ENCODE peak calls at places on chromosomes 2 and 18, in six cellular contexts. One of them, this sample, is unnamed.

GRCh38 chr2:74741076-74741460 is 87.0 kb downstream of the SEMA4F start:
- DNase-seq in CD8-positive, alpha-beta T cell: no peak
- DNase-seq in endothelial cell: no peak
- DNase-seq in stimulated activated CD8-positive, alpha-beta memory T cell treated with anti-CD3 and anti-CD28 coated beads, Interleukin-15, amount 100 ng/mL, for 4 hours: no peak
- DNase-seq in GM12865: no peak
- DNase-seq in EL: no peak
- DNase-seq in this sample: no peak

GRCh38 chr2:7672685-7673071 is 755.5 kb downstream of the RNF144A start:
- DNase-seq in EL: no peak
- DNase-seq in stimulated activated CD8-positive, alpha-beta memory T cell treated with anti-CD3 and anti-CD28 coated beads, Interleukin-15, amount 100 ng/mL, for 4 hours: no peak
- DNase-seq in endothelial cell: no peak
- DNase-seq in CD8-positive, alpha-beta T cell: no peak
- DNase-seq in GM12865: no peak
- DNase-seq in this sample: no peak

GRCh38 chr18:7844418-7844817 is 277.3 kb downstream of the PTPRM start:
- DNase-seq in GM12865: no peak
- DNase-seq in CD8-positive, alpha-beta T cell: no peak
- DNase-seq in EL: peak; percentile 36
- DNase-seq in stimulated activated CD8-positive, alpha-beta memory T cell treated with anti-CD3 and anti-CD28 coated beads, Interleukin-15, amount 100 ng/mL, for 4 hours: no peak
- DNase-seq in endothelial cell: no peak
- DNase-seq in this sample: no peak

GRCh38 chr2:105321875-105322646 is 7.5 kb downstream of the TGFBRAP1 start:
- DNase-seq in EL: peak; percentile 54
- DNase-seq in GM12865: no peak
- DNase-seq in stimulated activated CD8-positive, alpha-beta memory T cell treated with anti-CD3 and anti-CD28 coated beads, Interleukin-15, amount 100 ng/mL, for 4 hours: no peak
- DNase-seq in CD8-positive, alpha-beta T cell: no peak
- DNase-seq in endothelial cell: no peak
- DNase-seq in this sample: no peak

GRCh38 chr2:3111267-3111666 is 266.4 kb downstream of the EIPR1 start:
- DNase-seq in GM12865: no peak
- DNase-seq in EL: no peak
- DNase-seq in endothelial cell: no peak
- DNase-seq in stimulated activated CD8-positive, alpha-beta memory T cell treated with anti-CD3 and anti-CD28 coated beads, Interleukin-15, amount 100 ng/mL, for 4 hours: no peak
- DNase-seq in CD8-positive, alpha-beta T cell: no peak
- DNase-seq in this sample: no peak

GRCh38 chr18:34224423-34225217 is at the start of gene NOL4:
- DNase-seq in stimulated activated CD8-positive, alpha-beta memory T cell treated with anti-CD3 and anti-CD28 coated beads, Interleukin-15, amount 100 ng/mL, for 4 hours: no peak
- DNase-seq in endothelial cell: peak; percentile 76
- DNase-seq in CD8-positive, alpha-beta T cell: no peak
- DNase-seq in EL: no peak
- DNase-seq in GM12865: peak; percentile 54
- DNase-seq in this sample: no peak

GRCh38 chr18:21361297-21361880 is 119.4 kb downstream of the GREB1L start:
- DNase-seq in GM12865: no peak
- DNase-seq in stimulated activated CD8-positive, alpha-beta memory T cell treated with anti-CD3 and anti-CD28 coated beads, Interleukin-15, amount 100 ng/mL, for 4 hours: no peak
- DNase-seq in EL: no peak
- DNase-seq in endothelial cell: no peak
- DNase-seq in CD8-positive, alpha-beta T cell: no peak
- DNase-seq in this sample: no peak

GRCh38 chr2:128416781-128417180 is 98.1 kb upstream of the HS6ST1 start:
- DNase-seq in stimulated activated CD8-positive, alpha-beta memory T cell treated with anti-CD3 and anti-CD28 coated beads, Interleukin-15, amount 100 ng/mL, for 4 hours: no peak
- DNase-seq in GM12865: no peak
- DNase-seq in EL: no peak
- DNase-seq in CD8-positive, alpha-beta T cell: no peak
- DNase-seq in endothelial cell: no peak
- DNase-seq in this sample: no peak

GRCh38 chr2:26959320-26959719 is 11.1 kb upstream of the MAPRE3 start:
- DNase-seq in stimulated activated CD8-positive, alpha-beta memory T cell treated with anti-CD3 and anti-CD28 coated beads, Interleukin-15, amount 100 ng/mL, for 4 hours: no peak
- DNase-seq in EL: no peak
- DNase-seq in CD8-positive, alpha-beta T cell: no peak
- DNase-seq in endothelial cell: no peak
- DNase-seq in GM12865: no peak
- DNase-seq in this sample: no peak

GRCh38 chr2:63772061-63772460 is 69.6 kb upstream of the UGP2 start:
- DNase-seq in endothelial cell: no peak
- DNase-seq in stimulated activated CD8-positive, alpha-beta memory T cell treated with anti-CD3 and anti-CD28 coated beads, Interleukin-15, amount 100 ng/mL, for 4 hours: no peak
- DNase-seq in EL: no peak
- DNase-seq in GM12865: no peak
- DNase-seq in CD8-positive, alpha-beta T cell: no peak
- DNase-seq in this sample: no peak

GRCh38 chr2:80852808-80853139 is 548.2 kb upstream of the LRRTM1 start:
- DNase-seq in GM12865: peak; percentile 47
- DNase-seq in stimulated activated CD8-positive, alpha-beta memory T cell treated with anti-CD3 and anti-CD28 coated beads, Interleukin-15, amount 100 ng/mL, for 4 hours: no peak
- DNase-seq in EL: no peak
- DNase-seq in CD8-positive, alpha-beta T cell: no peak
- DNase-seq in endothelial cell: no peak
- DNase-seq in this sample: no peak

GRCh38 chr2:114128725-114129124 is 238.8 kb downstream of the ACTR3 start:
- DNase-seq in stimulated activated CD8-positive, alpha-beta memory T cell treated with anti-CD3 and anti-CD28 coated beads, Interleukin-15, amount 100 ng/mL, for 4 hours: no peak
- DNase-seq in EL: no peak
- DNase-seq in endothelial cell: no peak
- DNase-seq in GM12865: no peak
- DNase-seq in CD8-positive, alpha-beta T cell: no peak
- DNase-seq in this sample: no peak

GRCh38 chr2:24682357-24682756 is 110.8 kb downstream of the PTRHD1 start:
- DNase-seq in GM12865: no peak
- DNase-seq in EL: no peak
- DNase-seq in endothelial cell: no peak
- DNase-seq in stimulated activated CD8-positive, alpha-beta memory T cell treated with anti-CD3 and anti-CD28 coated beads, Interleukin-15, amount 100 ng/mL, for 4 hours: no peak
- DNase-seq in CD8-positive, alpha-beta T cell: no peak
- DNase-seq in this sample: no peak

GRCh38 chr2:82790277-82791021 is 1668.6 kb downstream of the SUCLG1 start:
- DNase-seq in stimulated activated CD8-positive, alpha-beta memory T cell treated with anti-CD3 and anti-CD28 coated beads, Interleukin-15, amount 100 ng/mL, for 4 hours: no peak
- DNase-seq in CD8-positive, alpha-beta T cell: no peak
- DNase-seq in EL: peak; percentile 81
- DNase-seq in GM12865: no peak
- DNase-seq in endothelial cell: no peak
- DNase-seq in this sample: no peak

GRCh38 chr2:98907385-98907784 is 28.6 kb downstream of the CRACDL start:
- DNase-seq in GM12865: no peak
- DNase-seq in stimulated activated CD8-positive, alpha-beta memory T cell treated with anti-CD3 and anti-CD28 coated beads, Interleukin-15, amount 100 ng/mL, for 4 hours: no peak
- DNase-seq in CD8-positive, alpha-beta T cell: no peak
- DNase-seq in endothelial cell: no peak
- DNase-seq in EL: no peak
- DNase-seq in this sample: no peak

GRCh38 chr2:119753041-119753929 is 6.4 kb upstream of the PTPN4 start:
- DNase-seq in endothelial cell: peak; percentile 31
- DNase-seq in GM12865: peak; percentile 59
- DNase-seq in EL: peak; percentile 47
- DNase-seq in stimulated activated CD8-positive, alpha-beta memory T cell treated with anti-CD3 and anti-CD28 coated beads, Interleukin-15, amount 100 ng/mL, for 4 hours: no peak
- DNase-seq in CD8-positive, alpha-beta T cell: peak; percentile 7
- DNase-seq in this sample: peak; percentile 12

GRCh38 chr18:51531496-51531895 is 334.0 kb upstream of the MEX3C start:
- DNase-seq in CD8-positive, alpha-beta T cell: no peak
- DNase-seq in GM12865: no peak
- DNase-seq in EL: no peak
- DNase-seq in endothelial cell: no peak
- DNase-seq in stimulated activated CD8-positive, alpha-beta memory T cell treated with anti-CD3 and anti-CD28 coated beads, Interleukin-15, amount 100 ng/mL, for 4 hours: no peak
- DNase-seq in this sample: no peak

GRCh38 chr2:107160831-107161230 is 274.9 kb upstream of the ST6GAL2 start:
- DNase-seq in stimulated activated CD8-positive, alpha-beta memory T cell treated with anti-CD3 and anti-CD28 coated beads, Interleukin-15, amount 100 ng/mL, for 4 hours: no peak
- DNase-seq in endothelial cell: no peak
- DNase-seq in EL: no peak
- DNase-seq in CD8-positive, alpha-beta T cell: no peak
- DNase-seq in GM12865: no peak
- DNase-seq in this sample: no peak

GRCh38 chr2:39119732-39120520 is 925 bp downstream of the SOS1 start:
- DNase-seq in GM12865: peak; percentile 76
- DNase-seq in CD8-positive, alpha-beta T cell: peak; percentile 57
- DNase-seq in endothelial cell: peak; percentile 54
- DNase-seq in EL: peak; percentile 62
- DNase-seq in stimulated activated CD8-positive, alpha-beta memory T cell treated with anti-CD3 and anti-CD28 coated beads, Interleukin-15, amount 100 ng/mL, for 4 hours: peak; percentile 45
- DNase-seq in this sample: peak; percentile 59

GRCh38 chr18:45588284-45588683 is 27.0 kb upstream of the SLC14A2 start:
- DNase-seq in EL: peak; percentile 81
- DNase-seq in endothelial cell: no peak
- DNase-seq in CD8-positive, alpha-beta T cell: no peak
- DNase-seq in stimulated activated CD8-positive, alpha-beta memory T cell treated with anti-CD3 and anti-CD28 coated beads, Interleukin-15, amount 100 ng/mL, for 4 hours: no peak
- DNase-seq in GM12865: no peak
- DNase-seq in this sample: no peak

GRCh38 chr2:96685592-96686459 is 43.3 kb downstream of the FER1L5 start:
- DNase-seq in endothelial cell: no peak
- DNase-seq in stimulated activated CD8-positive, alpha-beta memory T cell treated with anti-CD3 and anti-CD28 coated beads, Interleukin-15, amount 100 ng/mL, for 4 hours: no peak
- DNase-seq in EL: no peak
- DNase-seq in CD8-positive, alpha-beta T cell: no peak
- DNase-seq in GM12865: no peak
- DNase-seq in this sample: no peak

GRCh38 chr18:45664824-45665763 is 49.8 kb downstream of the SLC14A2 start:
- DNase-seq in EL: peak; percentile 69
- DNase-seq in GM12865: peak; percentile 74
- DNase-seq in stimulated activated CD8-positive, alpha-beta memory T cell treated with anti-CD3 and anti-CD28 coated beads, Interleukin-15, amount 100 ng/mL, for 4 hours: no peak
- DNase-seq in endothelial cell: peak; percentile 68
- DNase-seq in CD8-positive, alpha-beta T cell: peak; percentile 56
- DNase-seq in this sample: peak; percentile 48

GRCh38 chr18:26566874-26567273 is 18.5 kb upstream of the KCTD1 start:
- DNase-seq in EL: no peak
- DNase-seq in GM12865: no peak
- DNase-seq in endothelial cell: no peak
- DNase-seq in stimulated activated CD8-positive, alpha-beta memory T cell treated with anti-CD3 and anti-CD28 coated beads, Interleukin-15, amount 100 ng/mL, for 4 hours: no peak
- DNase-seq in CD8-positive, alpha-beta T cell: no peak
- DNase-seq in this sample: no peak